ENCODE peak calls at places on chromosomes 11 and 22, in five cellular contexts. One of them, this sample, is unnamed. For H3K4me1, the result is how much of the 10 kb centered on the place peaks cover.

GRCh38 chr11:37465221-37465620 is 867.2 kb upstream of the RAG2 start:
- DNase-seq in neuronal stem cell: no peak
- DNase-seq in PC-3: no peak
- DNase-seq in neural progenitor cell: no peak
- DNase-seq in fibroblast of lung: no peak
- DNase-seq in this sample: no peak

GRCh38 chr11:72771507-72771906 is 19.3 kb upstream of the ARAP1 start:
- DNase-seq in neuronal stem cell: no peak
- DNase-seq in PC-3: no peak
- DNase-seq in neural progenitor cell: no peak
- DNase-seq in fibroblast of lung: peak
- DNase-seq in this sample: peak

GRCh38 chr11:67370351-67371076 is 2.9 kb downstream of the CLCF1 start:
- DNase-seq in neuronal stem cell: no peak
- DNase-seq in PC-3: no peak
- DNase-seq in neural progenitor cell: peak
- DNase-seq in fibroblast of lung: peak
- DNase-seq in this sample: peak

GRCh38 chr22:19932367-19933206 is 9.0 kb upstream of the COMT start:
- DNase-seq in neuronal stem cell: no peak
- DNase-seq in PC-3: no peak
- DNase-seq in neural progenitor cell: no peak
- DNase-seq in fibroblast of lung: no peak
- DNase-seq in this sample: no peak

GRCh38 chr22:49303061-49303735 is 524.5 kb downstream of the BRD1 start:
- DNase-seq in neuronal stem cell: no peak
- DNase-seq in PC-3: no peak
- DNase-seq in neural progenitor cell: no peak
- DNase-seq in fibroblast of lung: no peak
- DNase-seq in this sample: no peak

GRCh38 chr11:1196516-1197391 is 26.1 kb upstream of the MUC5B start:
- DNase-seq in neuronal stem cell: no peak
- DNase-seq in PC-3: no peak
- DNase-seq in neural progenitor cell: no peak
- DNase-seq in fibroblast of lung: no peak
- DNase-seq in this sample: no peak

GRCh38 chr11:43998308-43998707 is 49.5 kb upstream of the ACCSL start:
- DNase-seq in neuronal stem cell: no peak
- DNase-seq in PC-3: no peak
- DNase-seq in neural progenitor cell: no peak
- DNase-seq in fibroblast of lung: no peak
- DNase-seq in this sample: no peak

GRCh38 chr11:20238712-20239111 is 78.4 kb upstream of the DBX1 start:
- DNase-seq in neuronal stem cell: no peak
- DNase-seq in PC-3: no peak
- DNase-seq in neural progenitor cell: no peak
- DNase-seq in fibroblast of lung: no peak
- DNase-seq in this sample: no peak

GRCh38 chr11:118622376-118623290 is 15.2 kb downstream of the PHLDB1 start:
- DNase-seq in neuronal stem cell: no peak
- DNase-seq in PC-3: peak
- DNase-seq in neural progenitor cell: peak
- DNase-seq in fibroblast of lung: peak
- DNase-seq in this sample: peak

GRCh38 chr22:45235101-45235777 is 5.5 kb downstream of the KIAA0930 start:
- DNase-seq in neuronal stem cell: no peak
- DNase-seq in PC-3: no peak
- DNase-seq in neural progenitor cell: no peak
- DNase-seq in fibroblast of lung: no peak
- DNase-seq in this sample: no peak

GRCh38 chr11:118046964-118047700 is 29.7 kb upstream of the TMPRSS4 start:
- DNase-seq in neuronal stem cell: no peak
- DNase-seq in PC-3: no peak
- DNase-seq in neural progenitor cell: no peak
- DNase-seq in fibroblast of lung: no peak
- DNase-seq in this sample: no peak

GRCh38 chr22:30858976-30859713 is 109.4 kb downstream of the MORC2 start:
- DNase-seq in neuronal stem cell: no peak
- DNase-seq in PC-3: no peak
- DNase-seq in neural progenitor cell: no peak
- DNase-seq in fibroblast of lung: no peak
- DNase-seq in this sample: no peak

GRCh38 chr22:29765905-29766631 is 739 bp downstream of the ZMAT5 start:
- DNase-seq in neuronal stem cell: peak
- DNase-seq in PC-3: no peak
- DNase-seq in neural progenitor cell: no peak
- DNase-seq in fibroblast of lung: no peak
- DNase-seq in this sample: peak

GRCh38 chr11:85694385-85694980 is 8.5 kb upstream of the CCDC89 start:
- DNase-seq in neuronal stem cell: no peak
- DNase-seq in PC-3: peak
- DNase-seq in neural progenitor cell: peak
- DNase-seq in fibroblast of lung: peak
- DNase-seq in this sample: peak
- H3K9ac ChIP-seq in neuronal stem cell: no peak
- H3K9ac ChIP-seq in PC-3: no peak
- H3K9ac ChIP-seq in neural progenitor cell: no peak
- H3K9ac ChIP-seq in fibroblast of lung: no peak
- H3K9ac ChIP-seq in this sample: no peak

GRCh38 chr22:26416256-26416655 is 12.8 kb upstream of the ASPHD2 start:
- DNase-seq in neuronal stem cell: no peak
- DNase-seq in PC-3: no peak
- DNase-seq in neural progenitor cell: no peak
- DNase-seq in fibroblast of lung: no peak
- DNase-seq in this sample: no peak

GRCh38 chr22:26416670-26417270 is 12.3 kb upstream of the ASPHD2 start:
- DNase-seq in neuronal stem cell: no peak
- DNase-seq in PC-3: peak
- DNase-seq in neural progenitor cell: peak
- DNase-seq in fibroblast of lung: peak
- DNase-seq in this sample: peak

GRCh38 chr22:26414347-26414746 is 14.7 kb upstream of the ASPHD2 start:
- DNase-seq in neuronal stem cell: no peak
- DNase-seq in PC-3: no peak
- DNase-seq in neural progenitor cell: no peak
- DNase-seq in fibroblast of lung: no peak
- DNase-seq in this sample: no peak

GRCh38 chr22:26417406-26417805 is 11.7 kb upstream of the ASPHD2 start:
- DNase-seq in neuronal stem cell: no peak
- DNase-seq in PC-3: peak
- DNase-seq in neural progenitor cell: no peak
- DNase-seq in fibroblast of lung: no peak
- DNase-seq in this sample: no peak

GRCh38 chr22:26418620-26419019 is 10.4 kb upstream of the ASPHD2 start:
- DNase-seq in neuronal stem cell: no peak
- DNase-seq in PC-3: no peak
- DNase-seq in neural progenitor cell: no peak
- DNase-seq in fibroblast of lung: no peak
- DNase-seq in this sample: no peak
- H3K4me3 ChIP-seq in neuronal stem cell: no peak
- H3K4me3 ChIP-seq in PC-3: no peak
- H3K4me3 ChIP-seq in neural progenitor cell: no peak
- H3K4me3 ChIP-seq in fibroblast of lung: no peak
- H3K4me3 ChIP-seq in this sample: no peak

GRCh38 chr22:36449776-36450175 is 31.7 kb downstream of the TXN2 start:
- DNase-seq in neuronal stem cell: no peak
- DNase-seq in PC-3: no peak
- DNase-seq in neural progenitor cell: no peak
- DNase-seq in fibroblast of lung: no peak
- DNase-seq in this sample: no peak
- H3K4me1 ChIP-seq in neuronal stem cell: under half
- H3K4me1 ChIP-seq in PC-3: under half
- H3K4me1 ChIP-seq in neural progenitor cell: under half
- H3K4me1 ChIP-seq in fibroblast of lung: under half
- H3K4me1 ChIP-seq in this sample: under half

DNA sequence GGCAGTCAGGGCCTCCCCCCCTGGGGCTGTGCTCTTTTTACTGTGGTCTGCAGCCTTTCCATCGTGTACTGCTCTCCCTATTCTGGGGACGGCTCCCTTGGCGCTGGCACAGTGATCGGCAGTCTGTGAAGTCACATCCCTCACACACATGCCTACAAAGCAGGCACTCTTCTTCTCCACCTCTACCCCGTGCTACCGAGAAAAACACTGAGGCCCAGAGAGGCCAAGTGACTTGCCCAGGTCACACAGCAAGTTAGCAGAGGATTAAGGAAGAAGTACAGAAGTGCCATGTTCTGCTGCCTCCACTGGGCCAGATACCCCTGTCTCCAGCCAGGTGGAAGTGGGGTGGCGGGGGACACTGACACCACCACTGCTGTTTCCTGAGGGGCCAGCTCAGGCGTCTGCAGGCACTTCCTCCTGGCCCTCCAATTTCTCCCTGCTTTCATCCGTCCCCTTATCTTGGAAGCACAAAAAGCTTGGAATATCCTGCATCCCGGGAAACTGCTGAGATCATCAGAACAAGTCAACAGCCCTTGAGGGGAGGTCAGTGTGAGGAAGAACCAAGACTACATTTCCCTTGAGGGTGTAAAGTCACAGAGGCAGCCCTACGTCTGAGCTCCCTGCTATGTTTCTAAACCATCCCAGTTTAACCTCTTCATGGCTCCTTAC is 30.2 kb upstream of the KLHL35 start:
- DNase-seq in neuronal stem cell: no peak
- DNase-seq in PC-3: no peak
- DNase-seq in neural progenitor cell: no peak
- DNase-seq in fibroblast of lung: no peak
- DNase-seq in this sample: no peak
- H3K9ac ChIP-seq in neuronal stem cell: no peak
- H3K9ac ChIP-seq in PC-3: no peak
- H3K9ac ChIP-seq in neural progenitor cell: no peak
- H3K9ac ChIP-seq in fibroblast of lung: no peak
- H3K9ac ChIP-seq in this sample: no peak

DNA sequence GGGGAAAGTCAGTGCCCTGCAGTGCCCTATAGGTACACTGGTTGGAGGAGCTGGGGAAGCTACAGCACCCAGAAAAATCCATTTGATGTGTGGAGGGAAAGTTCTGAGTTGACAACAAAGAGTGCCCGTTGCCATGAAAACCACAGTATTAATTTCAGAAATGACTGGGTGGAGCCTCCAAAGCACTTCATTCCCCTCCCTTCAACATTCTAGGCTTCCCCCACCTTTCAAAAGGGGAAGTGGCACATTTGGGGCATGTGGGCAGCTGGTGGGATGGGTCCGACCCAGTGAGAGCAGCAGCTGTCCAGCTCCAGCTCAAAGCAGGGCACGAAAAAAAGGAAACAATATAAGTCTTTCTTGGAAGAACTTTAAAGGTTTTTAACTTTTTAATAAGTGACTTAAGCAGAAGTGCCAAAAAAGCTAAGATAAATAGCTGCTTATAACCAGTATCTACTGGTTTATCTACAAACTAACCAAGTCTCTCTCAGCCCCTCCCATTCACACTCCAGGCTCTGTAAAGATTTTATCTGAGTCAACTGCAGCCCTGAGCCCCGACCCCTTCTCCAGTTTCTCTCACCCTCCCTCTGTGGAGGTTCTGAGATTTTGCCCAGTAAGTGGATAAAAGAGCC is 9.0 kb upstream of the AHNAK start:
- DNase-seq in neuronal stem cell: no peak
- DNase-seq in PC-3: peak
- DNase-seq in neural progenitor cell: peak
- DNase-seq in fibroblast of lung: peak
- DNase-seq in this sample: peak
- H3K4me3 ChIP-seq in neuronal stem cell: no peak
- H3K4me3 ChIP-seq in PC-3: peak
- H3K4me3 ChIP-seq in neural progenitor cell: no peak
- H3K4me3 ChIP-seq in fibroblast of lung: peak
- H3K4me3 ChIP-seq in this sample: peak